ENCODE peak calls at places on chromosomes 3 and 15, in seven cellular contexts. One of them, this sample, is unnamed. For H3K36me3 and H3K4me1, the result is how much of the 10 kb centered on the place peaks cover.

GRCh38 chr15:95025924-95026728 is 794.8 kb downstream of the MCTP2 start:
- DNase-seq in A673: peak
- DNase-seq in heart right ventricle: peak
- DNase-seq in hepatocyte: peak
- DNase-seq in sigmoid colon: peak
- DNase-seq in GM23338: peak
- DNase-seq in small intestine: no peak
- DNase-seq in this sample: peak

GRCh38 chr3:143535994-143536784 is 312.1 kb downstream of the SLC9A9 start:
- DNase-seq in sigmoid colon: no peak
- DNase-seq in GM23338: no peak
- DNase-seq in hepatocyte: no peak
- DNase-seq in heart right ventricle: no peak
- DNase-seq in A673: no peak
- DNase-seq in small intestine: peak
- DNase-seq in this sample: no peak

GRCh38 chr3:43855674-43856299 is 165.0 kb downstream of the ABHD5 start:
- DNase-seq in A673: peak
- DNase-seq in GM23338: peak
- DNase-seq in small intestine: peak
- DNase-seq in hepatocyte: peak
- DNase-seq in sigmoid colon: no peak
- DNase-seq in heart right ventricle: peak
- DNase-seq in this sample: no peak

GRCh38 chr3:114608293-114608692 is 314.5 kb downstream of the TIGIT start:
- DNase-seq in GM23338: no peak
- DNase-seq in small intestine: no peak
- DNase-seq in A673: no peak
- DNase-seq in heart right ventricle: no peak
- DNase-seq in hepatocyte: no peak
- DNase-seq in sigmoid colon: no peak
- DNase-seq in this sample: no peak

GRCh38 chr3:124149774-124150173 is 157.8 kb upstream of the ROPN1 start:
- DNase-seq in hepatocyte: no peak
- DNase-seq in small intestine: no peak
- DNase-seq in A673: no peak
- DNase-seq in GM23338: no peak
- DNase-seq in sigmoid colon: no peak
- DNase-seq in heart right ventricle: no peak
- DNase-seq in this sample: no peak

GRCh38 chr3:160179906-160180305 is 45.3 kb upstream of the C3orf80 start:
- DNase-seq in sigmoid colon: no peak
- DNase-seq in hepatocyte: no peak
- DNase-seq in heart right ventricle: no peak
- DNase-seq in GM23338: no peak
- DNase-seq in small intestine: no peak
- DNase-seq in A673: no peak
- DNase-seq in this sample: no peak

GRCh38 chr3:23402728-23403505 is 199.8 kb downstream of the UBE2E2 start:
- DNase-seq in A673: no peak
- DNase-seq in small intestine: no peak
- DNase-seq in hepatocyte: no peak
- DNase-seq in GM23338: no peak
- DNase-seq in heart right ventricle: no peak
- DNase-seq in sigmoid colon: no peak
- DNase-seq in this sample: no peak

GRCh38 chr3:135473449-135473848 is 492.1 kb upstream of the PPP2R3A start:
- DNase-seq in small intestine: no peak
- DNase-seq in A673: no peak
- DNase-seq in heart right ventricle: no peak
- DNase-seq in sigmoid colon: no peak
- DNase-seq in GM23338: no peak
- DNase-seq in hepatocyte: no peak
- DNase-seq in this sample: no peak

GRCh38 chr15:67501177-67501835 is 19.6 kb upstream of the C15orf61 start:
- DNase-seq in hepatocyte: peak
- DNase-seq in A673: peak
- DNase-seq in sigmoid colon: no peak
- DNase-seq in heart right ventricle: no peak
- DNase-seq in small intestine: peak
- DNase-seq in GM23338: peak
- DNase-seq in this sample: no peak

GRCh38 chr3:19946291-19946831 is 536 bp upstream of the RAB5A start:
- DNase-seq in GM23338: no peak
- DNase-seq in small intestine: peak
- DNase-seq in A673: no peak
- DNase-seq in heart right ventricle: no peak
- DNase-seq in sigmoid colon: no peak
- DNase-seq in hepatocyte: no peak
- DNase-seq in this sample: no peak

GRCh38 chr15:52445954-52446353 is 82.7 kb downstream of the MYO5A start:
- DNase-seq in small intestine: no peak
- DNase-seq in sigmoid colon: no peak
- DNase-seq in hepatocyte: no peak
- DNase-seq in GM23338: peak
- DNase-seq in heart right ventricle: no peak
- DNase-seq in A673: no peak
- DNase-seq in this sample: no peak

GRCh38 chr15:47727676-47728075 is 10.4 kb downstream of the SEMA6D start:
- DNase-seq in sigmoid colon: no peak
- DNase-seq in small intestine: peak
- DNase-seq in A673: no peak
- DNase-seq in hepatocyte: no peak
- DNase-seq in heart right ventricle: no peak
- DNase-seq in GM23338: no peak
- DNase-seq in this sample: no peak

GRCh38 chr15:94105760-94106159 is 125.6 kb upstream of the MCTP2 start:
- DNase-seq in A673: no peak
- DNase-seq in sigmoid colon: no peak
- DNase-seq in GM23338: peak
- DNase-seq in heart right ventricle: no peak
- DNase-seq in small intestine: peak
- DNase-seq in hepatocyte: peak
- DNase-seq in this sample: no peak

GRCh38 chr3:193928354-193929209 is 207.4 kb upstream of the HES1 start:
- DNase-seq in heart right ventricle: no peak
- DNase-seq in hepatocyte: peak
- DNase-seq in A673: peak
- DNase-seq in small intestine: no peak
- DNase-seq in GM23338: no peak
- DNase-seq in sigmoid colon: no peak
- DNase-seq in this sample: no peak

GRCh38 chr15:94840794-94841587 is 609.6 kb downstream of the MCTP2 start:
- DNase-seq in sigmoid colon: peak
- DNase-seq in hepatocyte: peak
- DNase-seq in GM23338: peak
- DNase-seq in A673: peak
- DNase-seq in heart right ventricle: no peak
- DNase-seq in small intestine: no peak
- DNase-seq in this sample: no peak

GRCh38 chr3:30354972-30355371 is 251.4 kb upstream of the TGFBR2 start:
- DNase-seq in GM23338: no peak
- DNase-seq in sigmoid colon: no peak
- DNase-seq in A673: no peak
- DNase-seq in heart right ventricle: no peak
- DNase-seq in small intestine: peak
- DNase-seq in hepatocyte: no peak
- DNase-seq in this sample: no peak

GRCh38 chr3:52396907-52397591 is 47.9 kb downstream of the SEMA3G start:
- DNase-seq in A673: no peak
- DNase-seq in heart right ventricle: no peak
- DNase-seq in hepatocyte: no peak
- DNase-seq in sigmoid colon: no peak
- DNase-seq in GM23338: no peak
- DNase-seq in small intestine: no peak
- DNase-seq in this sample: no peak

GRCh38 chr3:53694648-53695356 is 151.4 kb downstream of the CHDH start:
- DNase-seq in hepatocyte: no peak
- DNase-seq in heart right ventricle: no peak
- DNase-seq in A673: no peak
- DNase-seq in GM23338: no peak
- DNase-seq in sigmoid colon: no peak
- DNase-seq in small intestine: no peak
- DNase-seq in this sample: no peak

GRCh38 chr3:197446713-197447455 is 108.9 kb downstream of the BDH1 start:
- DNase-seq in sigmoid colon: peak
- DNase-seq in heart right ventricle: no peak
- DNase-seq in GM23338: no peak
- DNase-seq in A673: no peak
- DNase-seq in small intestine: no peak
- DNase-seq in hepatocyte: no peak
- DNase-seq in this sample: no peak

GRCh38 chr3:47324278-47324865 is 41.6 kb downstream of the KLHL18 start:
- DNase-seq in sigmoid colon: peak
- DNase-seq in heart right ventricle: no peak
- DNase-seq in A673: peak
- DNase-seq in GM23338: peak
- DNase-seq in hepatocyte: peak
- DNase-seq in small intestine: peak
- DNase-seq in this sample: peak

GRCh38 chr3:42795621-42796181 is 8.6 kb downstream of the HIGD1A start:
- DNase-seq in A673: no peak
- DNase-seq in small intestine: no peak
- DNase-seq in hepatocyte: no peak
- DNase-seq in heart right ventricle: no peak
- DNase-seq in sigmoid colon: no peak
- DNase-seq in GM23338: no peak
- DNase-seq in this sample: no peak

DNA sequence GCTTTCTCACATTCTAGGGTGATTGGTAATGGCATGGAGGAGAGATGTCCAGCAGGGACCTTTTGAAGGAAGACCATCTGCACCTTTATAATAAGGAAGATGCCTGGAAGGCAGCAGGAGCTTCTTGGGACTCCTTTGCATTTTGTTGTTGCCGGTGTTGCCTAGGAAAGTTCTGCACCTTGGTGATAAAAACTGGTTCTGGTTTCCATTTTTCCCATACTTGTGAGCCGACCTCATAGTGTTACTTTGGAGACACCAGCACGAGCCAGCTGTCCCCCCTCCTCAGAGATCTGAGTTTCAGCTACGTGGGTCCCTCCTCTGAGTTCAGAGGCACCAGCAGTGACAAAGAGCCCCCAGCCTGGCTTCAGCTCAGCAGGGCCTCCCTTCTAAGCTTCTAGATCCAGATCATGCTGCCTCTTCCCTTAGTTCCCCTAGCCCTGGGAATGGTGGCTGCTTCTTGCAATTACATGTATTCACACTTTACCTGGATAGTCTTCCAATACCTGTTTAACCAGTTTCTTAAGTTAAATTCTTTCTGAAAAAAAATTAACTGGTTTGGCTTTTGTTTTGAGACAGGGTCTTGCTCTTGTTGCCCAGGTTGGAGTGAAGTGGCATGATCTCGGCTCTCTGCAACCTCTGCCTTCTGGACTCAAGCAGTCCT is 18.0 kb upstream of the FSTL1 start:
- DNase-seq in small intestine: no peak
- DNase-seq in sigmoid colon: no peak
- DNase-seq in heart right ventricle: no peak
- DNase-seq in GM23338: peak
- DNase-seq in hepatocyte: no peak
- DNase-seq in A673: no peak
- DNase-seq in this sample: no peak
- H3K4me3 ChIP-seq in small intestine: no peak
- H3K4me3 ChIP-seq in sigmoid colon: no peak
- H3K4me3 ChIP-seq in heart right ventricle: no peak
- H3K4me3 ChIP-seq in GM23338: no peak
- H3K4me3 ChIP-seq in hepatocyte: no peak
- H3K4me3 ChIP-seq in A673: no peak
- H3K4me3 ChIP-seq in this sample: no peak

DNA sequence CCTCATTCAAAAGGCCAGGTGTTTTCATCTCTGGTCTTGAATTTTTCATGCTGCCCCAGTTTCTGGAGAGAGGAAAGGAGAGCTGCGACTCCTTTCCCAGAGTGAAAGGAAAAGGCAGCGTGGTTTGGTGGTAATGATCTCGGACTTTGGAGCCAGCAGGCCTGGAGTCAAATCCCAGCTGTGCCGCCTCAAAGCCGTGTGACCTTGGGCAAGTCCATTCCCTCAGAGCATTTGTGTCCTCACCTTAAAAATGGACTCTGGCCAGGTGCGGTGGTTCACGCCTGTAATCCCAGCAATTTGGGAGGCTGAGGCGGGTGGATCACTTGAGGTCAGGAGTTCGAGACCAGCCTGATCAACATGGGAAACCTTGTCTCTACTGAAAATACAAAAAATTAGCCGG is 4.7 kb upstream of the CCDC33 start:
- DNase-seq in heart right ventricle: no peak
- DNase-seq in A673: no peak
- DNase-seq in small intestine: peak
- DNase-seq in hepatocyte: no peak
- DNase-seq in GM23338: no peak
- DNase-seq in sigmoid colon: no peak
- DNase-seq in this sample: no peak
- H3K36me3 ChIP-seq in heart right ventricle: under half
- H3K36me3 ChIP-seq in A673: under half
- H3K36me3 ChIP-seq in small intestine: under half
- H3K36me3 ChIP-seq in hepatocyte: under half
- H3K36me3 ChIP-seq in GM23338: under half
- H3K36me3 ChIP-seq in sigmoid colon: under half
- H3K36me3 ChIP-seq in this sample: under half

GRCh38 chr15:98838387-98839259 is 169.0 kb downstream of the PGPEP1L start:
- DNase-seq in GM23338: no peak
- DNase-seq in A673: no peak
- DNase-seq in small intestine: no peak
- DNase-seq in heart right ventricle: no peak
- DNase-seq in sigmoid colon: no peak
- DNase-seq in hepatocyte: no peak
- DNase-seq in this sample: no peak
- H3K4me1 ChIP-seq in GM23338: under half
- H3K4me1 ChIP-seq in A673: under half
- H3K4me1 ChIP-seq in small intestine: under half
- H3K4me1 ChIP-seq in heart right ventricle: under half
- H3K4me1 ChIP-seq in sigmoid colon: under half
- H3K4me1 ChIP-seq in hepatocyte: under half
- H3K4me1 ChIP-seq in this sample: under half

GRCh38 chr15:69452702-69453513 is at the start of gene RPLP1:
- DNase-seq in small intestine: peak
- DNase-seq in A673: peak
- DNase-seq in sigmoid colon: peak
- DNase-seq in GM23338: peak
- DNase-seq in heart right ventricle: peak
- DNase-seq in hepatocyte: peak
- DNase-seq in this sample: peak

GRCh38 chr15:69451951-69452701 is 492 bp upstream of the RPLP1 start:
- DNase-seq in hepatocyte: peak
- DNase-seq in GM23338: peak
- DNase-seq in A673: peak
- DNase-seq in small intestine: peak
- DNase-seq in sigmoid colon: peak
- DNase-seq in heart right ventricle: no peak
- DNase-seq in this sample: no peak

GRCh38 chr15:69457304-69458280 is 5.0 kb downstream of the RPLP1 start:
- DNase-seq in A673: no peak
- DNase-seq in small intestine: no peak
- DNase-seq in hepatocyte: no peak
- DNase-seq in heart right ventricle: no peak
- DNase-seq in GM23338: no peak
- DNase-seq in sigmoid colon: no peak
- DNase-seq in this sample: no peak

GRCh38 chr15:69456208-69457166 is 3.9 kb downstream of the RPLP1 start:
- DNase-seq in A673: no peak
- DNase-seq in hepatocyte: no peak
- DNase-seq in sigmoid colon: no peak
- DNase-seq in heart right ventricle: no peak
- DNase-seq in small intestine: no peak
- DNase-seq in GM23338: no peak
- DNase-seq in this sample: no peak

GRCh38 chr15:69454953-69455352 is 2.3 kb downstream of the RPLP1 start:
- DNase-seq in heart right ventricle: no peak
- DNase-seq in sigmoid colon: no peak
- DNase-seq in hepatocyte: no peak
- DNase-seq in small intestine: no peak
- DNase-seq in A673: no peak
- DNase-seq in GM23338: no peak
- DNase-seq in this sample: no peak
- H3K4me3 ChIP-seq in heart right ventricle: peak
- H3K4me3 ChIP-seq in sigmoid colon: no peak
- H3K4me3 ChIP-seq in hepatocyte: no peak
- H3K4me3 ChIP-seq in small intestine: no peak
- H3K4me3 ChIP-seq in A673: peak
- H3K4me3 ChIP-seq in GM23338: peak
- H3K4me3 ChIP-seq in this sample: no peak

This sample was measured in iPS DF 6.9.